ENCODE peak calls at places on chromosome X, in eight cellular contexts. T, B, Z, C, H, W, N and D are unnamed samples.

GRCh38 chrX:14039344-14039743 is 9.7 kb upstream of the GEMIN8 start:
- DNase-seq in W (peak; percentile 30), T (no peak), B (peak; percentile 40), H (peak; percentile 37), N (peak; percentile 46), Z (peak; percentile 48), C (no peak), D (no peak)

GRCh38 chrX:134528936-134529335 is 69.0 kb downstream of the HPRT1 start:
- DNase-seq in B (no peak), W (no peak), N (no peak), Z (no peak), H (no peak), C (no peak), T (no peak), D (no peak)

GRCh38 chrX:46645614-46646013 is 72.0 kb downstream of the CHST7 start:
- DNase-seq in W (no peak), T (no peak), C (no peak), N (no peak), B (no peak), H (no peak), Z (no peak), D (no peak)

GRCh38 chrX:13142891-13143290 is 98.5 kb upstream of the FAM9C start:
- DNase-seq in H (no peak), T (no peak), B (no peak), W (peak; percentile 55), Z (no peak), C (no peak), N (no peak), D (no peak)

GRCh38 chrX:140762061-140762460 is 52.5 kb downstream of the LINC00632 start:
- DNase-seq in B (no peak), C (no peak), T (no peak), N (peak; percentile 43), Z (peak; percentile 39), W (peak; percentile 38), H (no peak), D (no peak)

GRCh38 chrX:129996120-129996519 is 13.7 kb downstream of the BCORL1 start:
- DNase-seq in T (peak; percentile 11), Z (no peak), H (no peak), N (no peak), C (no peak), W (no peak), B (no peak), D (no peak)

GRCh38 chrX:11341274-11342256 is 48.4 kb downstream of the AMELX start:
- DNase-seq in W (peak; percentile 27), C (peak; percentile 70), B (no peak), H (peak; percentile 17), Z (no peak), T (peak; percentile 59), N (peak; percentile 24), D (no peak)

GRCh38 chrX:73525928-73526690 is 36.9 kb upstream of the CHIC1 start:
- DNase-seq in W (no peak), B (no peak), N (no peak), T (no peak), H (no peak), C (no peak), Z (no peak), D (no peak)

GRCh38 chrX:53395605-53396298 is 26.7 kb downstream of the SMC1A start:
- DNase-seq in T (no peak), C (no peak), H (no peak), N (no peak), W (no peak), Z (no peak), B (no peak), D (no peak)

GRCh38 chrX:9781941-9782340 is 4.3 kb upstream of the SHROOM2 start:
- DNase-seq in Z (no peak), B (no peak), N (no peak), W (no peak), H (no peak), C (no peak), T (no peak), D (no peak)

GRCh38 chrX:39418132-39418935 is 617.1 kb downstream of the MID1IP1 start:
- DNase-seq in N (peak; percentile 28), B (no peak), C (no peak), Z (no peak), H (no peak), W (no peak), T (no peak), D (no peak)

DNA sequence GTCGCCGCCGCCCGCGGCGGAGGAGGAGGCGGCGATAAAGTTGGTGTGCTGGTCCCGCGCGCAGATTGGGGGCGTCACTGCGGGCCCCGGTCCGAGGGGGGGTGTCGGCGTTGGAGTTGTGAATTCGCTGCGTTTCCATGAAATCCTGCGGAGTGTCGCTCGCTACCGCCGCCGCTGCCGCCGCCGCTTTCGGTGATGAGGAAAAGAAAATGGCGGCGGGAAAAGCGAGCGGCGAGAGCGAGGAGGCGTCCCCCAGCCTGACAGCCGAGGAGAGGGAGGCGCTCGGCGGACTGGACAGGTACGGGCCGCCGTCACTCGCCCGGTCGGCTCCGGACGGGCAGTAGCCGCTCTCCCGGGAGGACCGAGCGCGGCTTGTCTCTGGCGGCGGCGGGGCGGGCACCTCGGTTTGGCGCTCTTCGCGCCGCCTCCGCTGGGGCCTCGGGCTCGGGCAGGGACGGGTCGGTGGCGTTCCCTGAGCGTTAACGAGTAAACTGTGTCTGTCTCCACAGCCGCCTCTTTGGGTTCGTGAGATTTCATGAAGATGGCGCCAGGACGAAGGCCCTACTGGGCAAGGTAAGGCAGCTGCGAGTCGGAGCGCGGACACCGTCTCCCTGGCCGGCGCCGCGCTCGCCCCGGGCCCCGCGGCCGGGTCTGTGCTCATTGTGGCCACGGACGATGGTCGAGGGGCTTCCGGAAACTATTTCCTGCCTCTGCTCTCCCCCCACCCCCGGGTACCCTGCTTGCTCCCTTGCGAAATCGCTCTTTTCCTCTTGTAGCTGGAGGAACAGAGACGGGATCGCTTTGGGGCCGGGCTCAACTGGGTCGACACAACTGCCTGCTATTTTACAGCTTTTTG is 655 bp downstream of the KDM6A start:
- DNase-seq in T (no peak), B (peak; percentile 29), H (peak; percentile 74), N (peak; percentile 69), Z (peak; percentile 61), C (peak; percentile 65), W (peak; percentile 62), D (peak; percentile 70)
- TF ChIP-seq CTCF in T (no peak), B (no peak), H (no peak), N (no peak), Z (no peak), C (no peak), W (no peak), D (no peak)

GRCh38 chrX:56281789-56282188 is 49.6 kb downstream of the KLF8 start:
- DNase-seq in W (no peak), Z (no peak), T (no peak), H (no peak), N (no peak), C (no peak), B (peak; percentile 7), D (no peak)
- TF ChIP-seq CTCF in W (no peak), Z (peak; percentile 51), T (peak; percentile 33), H (no peak), N (no peak), C (no peak), B (peak; percentile 46), D (peak; percentile 53)

GRCh38 chrX:81489987-81490386 is 288.1 kb downstream of the SH3BGRL start:
- DNase-seq in N (no peak), B (no peak), W (no peak), H (no peak), C (no peak), Z (no peak), T (no peak), D (no peak)
- TF ChIP-seq CTCF in N (peak; percentile 11), B (no peak), W (no peak), H (no peak), C (no peak), Z (peak; percentile 43), T (no peak), D (peak; percentile 59)

GRCh38 chrX:153645151-153645550 is 1.9 kb upstream of the DUSP9 start:
- DNase-seq in C (no peak), N (peak; percentile 7), B (no peak), T (no peak), W (peak; percentile 8), H (peak; percentile 36), Z (no peak), D (peak; percentile 62)

GRCh38 chrX:153642313-153642654 is 4.7 kb upstream of the DUSP9 start:
- DNase-seq in W (peak; percentile 7), N (peak; percentile 5), C (no peak), B (no peak), Z (no peak), H (peak; percentile 73), T (no peak), D (no peak)

GRCh38 chrX:153642655-153643430 is 4.2 kb upstream of the DUSP9 start:
- DNase-seq in W (peak; percentile 11), B (no peak), H (peak; percentile 41), T (no peak), Z (no peak), N (peak; percentile 6), C (no peak), D (no peak)

GRCh38 chrX:153644356-153645125 is 2.5 kb upstream of the DUSP9 start:
- DNase-seq in C (no peak), N (peak; percentile 4), T (no peak), Z (no peak), B (no peak), H (peak; percentile 40), W (peak; percentile 9), D (peak; percentile 70)

DNA sequence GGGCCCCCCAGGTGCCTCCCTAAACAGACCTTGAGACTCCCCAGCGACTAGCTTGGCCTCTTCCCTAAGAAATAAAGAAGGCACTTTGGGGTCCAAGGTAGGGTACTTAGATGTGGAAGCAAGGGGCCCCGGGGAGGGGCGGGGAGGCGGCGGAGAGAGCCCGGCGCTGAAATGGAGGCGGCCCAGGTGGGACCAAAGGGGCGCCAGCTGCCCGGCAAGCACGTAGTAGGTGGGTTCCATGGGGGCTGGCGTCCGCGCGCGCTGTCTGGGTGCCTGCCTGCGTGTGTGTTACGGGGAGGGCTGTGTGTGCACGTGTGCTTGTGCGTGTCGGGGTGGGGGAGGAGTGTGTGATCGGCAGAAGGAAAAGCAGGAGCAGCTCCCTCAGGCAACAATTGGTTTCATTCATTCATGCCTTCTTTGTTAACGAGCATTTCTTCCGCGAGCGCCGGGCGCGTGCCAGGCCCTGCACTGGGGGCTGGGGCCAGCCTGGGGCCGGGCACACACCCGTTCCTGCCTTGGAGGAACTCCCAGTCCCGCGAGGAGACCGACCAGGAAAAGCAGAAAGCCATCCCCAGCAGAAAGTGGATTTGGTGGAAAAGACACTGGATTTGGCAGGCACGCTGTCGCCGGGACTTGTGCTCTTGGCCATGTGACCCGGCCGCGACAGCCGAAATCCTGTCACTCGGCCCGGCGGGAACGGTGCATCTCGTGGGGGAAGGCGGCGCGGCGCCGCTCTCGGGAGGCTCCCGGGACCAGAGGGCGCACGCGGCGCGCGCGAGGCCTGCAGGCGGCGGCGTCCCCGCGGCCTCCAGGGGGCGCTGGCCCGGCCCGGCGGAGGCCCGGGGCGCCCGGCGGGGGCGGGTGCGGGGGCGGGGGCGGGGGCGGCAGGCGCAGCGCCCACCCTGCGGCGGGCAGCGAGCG is 3.3 kb upstream of the DUSP9 start:
- DNase-seq in T (no peak), Z (no peak), C (no peak), H (peak; percentile 81), W (peak; percentile 13), B (no peak), N (peak; percentile 12), D (peak; percentile 68)
- TF ChIP-seq CTCF in T (no peak), Z (peak; percentile 7), C (no peak), H (peak; percentile 17), W (no peak), B (no peak), N (no peak), D (peak; percentile 47)

DNA sequence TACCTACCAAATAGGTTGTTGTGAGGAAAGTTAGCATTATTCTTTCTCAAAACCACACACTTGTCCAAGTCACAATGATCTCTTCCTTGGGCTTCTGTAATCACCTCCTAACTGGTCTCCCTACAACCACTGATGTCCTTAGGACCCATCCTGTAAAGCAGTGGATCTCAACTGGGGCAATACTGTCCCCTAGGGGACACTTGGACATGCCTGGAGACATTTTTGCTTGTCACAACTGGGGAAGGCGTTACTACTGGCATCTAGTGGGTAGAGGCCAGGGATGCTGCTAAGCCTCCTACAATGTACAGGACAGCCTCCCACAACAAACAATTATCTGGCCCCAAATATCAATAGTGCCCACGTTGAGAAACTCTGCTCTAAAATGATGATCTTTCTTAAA is 118.7 kb upstream of the AP1S2 start:
- DNase-seq in W (no peak), C (no peak), B (no peak), N (peak; percentile 26), H (peak; percentile 19), Z (peak; percentile 6), T (no peak), D (no peak)
- TF ChIP-seq CTCF in W (no peak), C (no peak), B (no peak), N (no peak), H (peak; percentile 42), Z (peak; percentile 49), T (peak; percentile 68), D (peak; percentile 57)